ENCODE peak calls at places on chromosomes 6 and 20, in eight cellular contexts. X is CD8-positive, alpha-beta T cell; D is hippocampal formation; K is stimulated activated CD4-positive, alpha-beta T cell treated with anti-CD3 and anti-CD28 coated beads, Interleukin-2, amount 100 ng/mL, for 48 hours; P is PC-3; Z is Peyer's patch; V is adrenal gland; L is activated CD4-positive, alpha-beta memory T cell treated with anti-CD3 and anti-CD28 coated beads, Interleukin-2, amount 10 ng/mL, durations not matched to agents 7 days and 5 days. U is an unnamed sample.

GRCh38 chr6:41757268-41757667 is 10.1 kb upstream of the PGC start:
- DNase-seq in X (no peak), D (no peak), K (no peak), P (no peak), Z (no peak), V (no peak), L (no peak), U (no peak)

GRCh38 chr20:53974785-53975555 is 95.4 kb downstream of the BCAS1 start:
- DNase-seq in X (no peak), D (no peak), K (no peak), P (no peak), Z (no peak), V (no peak), L (no peak), U (no peak)

GRCh38 chr20:51531141-51531710 is 11.3 kb downstream of the NFATC2 start:
- DNase-seq in X (no peak), D (no peak), K (peak), P (peak), Z (no peak), V (no peak), L (peak), U (peak)

GRCh38 chr20:51386586-51386985 is 155.9 kb downstream of the NFATC2 start:
- DNase-seq in X (peak), D (no peak), K (no peak), P (no peak), Z (peak), V (no peak), L (peak), U (no peak)

GRCh38 chr6:155014715-155015300 is 19.7 kb downstream of the TIAM2 start:
- DNase-seq in X (no peak), D (no peak), K (no peak), P (peak), Z (no peak), V (no peak), L (no peak), U (no peak)

GRCh38 chr20:32764000-32764960 is 2.1 kb downstream of the DNMT3B start:
- DNase-seq in X (no peak), D (no peak), K (no peak), P (no peak), Z (no peak), V (no peak), L (no peak), U (no peak)

GRCh38 chr20:11054266-11055025 is 380.6 kb upstream of the JAG1 start:
- DNase-seq in X (no peak), D (no peak), K (no peak), P (no peak), Z (no peak), V (no peak), L (no peak), U (no peak)

GRCh38 chr6:30877419-30878262 is 6.7 kb upstream of the DDR1 start:
- DNase-seq in X (peak), D (peak), K (peak), P (peak), Z (peak), V (peak), L (peak), U (no peak)

GRCh38 chr6:147180926-147181325 is 23.3 kb upstream of the STXBP5 start:
- DNase-seq in X (no peak), D (no peak), K (no peak), P (no peak), Z (no peak), V (no peak), L (no peak), U (no peak)

GRCh38 chr6:169669889-169670288 is 31.9 kb downstream of the WDR27 start:
- DNase-seq in X (no peak), D (no peak), K (no peak), P (no peak), Z (no peak), V (no peak), L (no peak), U (no peak)